ENCODE peak calls at places on chromosomes 7 and 10, in seven cellular contexts. O is DND-41; W is HTR-8/SVneo; B is effector CD4-positive, alpha-beta T cell; Y is T-helper 1 cell; M is smooth muscle cell of the brain vasculature; N is adrenal gland. F is an unnamed sample.

GRCh38 chr7:15167912-15168311 is 265.4 kb upstream of the DGKB start:
- DNase-seq in O (no peak), W (no peak), B (no peak), Y (no peak), M (no peak), N (no peak), F (no peak)

GRCh38 chr7:45657890-45658715 is 83.9 kb downstream of the ADCY1 start:
- DNase-seq in O (no peak), W (no peak), B (no peak), Y (no peak), M (no peak), N (no peak), F (no peak)

GRCh38 chr7:27600247-27600646 is 62.4 kb downstream of the HIBADH start:
- DNase-seq in O (no peak), W (no peak), B (no peak), Y (no peak), M (no peak), N (no peak), F (no peak)

GRCh38 chr7:1043552-1044188 is 676 bp upstream of the GPR146 start:
- DNase-seq in O (no peak), W (no peak), B (no peak), Y (no peak), M (no peak), N (no peak), F (no peak)

GRCh38 chr7:107404740-107405537 is 64.9 kb upstream of the GPR22 start:
- DNase-seq in O (no peak), W (no peak), B (no peak), Y (no peak), M (no peak), N (no peak), F (no peak)

GRCh38 chr7:129939881-129940280 is 12.9 kb downstream of the UBE2H start:
- DNase-seq in O (no peak), W (no peak), B (no peak), Y (no peak), M (no peak), N (no peak), F (no peak)

GRCh38 chr7:73342645-73343044 is 14.7 kb downstream of the FKBP6 start:
- DNase-seq in O (no peak), W (peak; percentile 69), B (no peak), Y (no peak), M (no peak), N (no peak), F (no peak)

GRCh38 chr10:67527351-67527750 is 168.6 kb downstream of the CTNNA3 start:
- DNase-seq in O (no peak), W (no peak), B (no peak), Y (no peak), M (no peak), N (no peak), F (no peak)

GRCh38 chr7:82624337-82624736 is 180.8 kb upstream of the CACNA2D1 start:
- DNase-seq in O (no peak), W (peak; percentile 4), B (no peak), Y (no peak), M (no peak), N (no peak), F (no peak)

GRCh38 chr7:131640686-131641085 is 84.3 kb upstream of the PODXL start:
- DNase-seq in O (no peak), W (no peak), B (no peak), Y (no peak), M (no peak), N (no peak), F (no peak)

GRCh38 chr7:156123362-156123761 is 311.1 kb upstream of the SHH start:
- DNase-seq in O (no peak), W (no peak), B (no peak), Y (no peak), M (no peak), N (no peak), F (no peak)

GRCh38 chr7:25864511-25864910 is 287.5 kb upstream of the NFE2L3 start:
- DNase-seq in O (no peak), W (no peak), B (no peak), Y (no peak), M (no peak), N (no peak), F (no peak)

GRCh38 chr7:32206987-32207386 is 136.8 kb upstream of the PDE1C start:
- DNase-seq in O (no peak), W (peak; percentile 37), B (no peak), Y (no peak), M (no peak), N (no peak), F (no peak)

GRCh38 chr10:19638173-19638872 is 177.9 kb upstream of the PLXDC2 start:
- DNase-seq in O (no peak), W (no peak), B (no peak), Y (no peak), M (peak; percentile 76), N (peak; percentile 60), F (peak; percentile 5)

GRCh38 chr7:16753932-16754571 is 497 bp downstream of the TSPAN13 start:
- DNase-seq in O (no peak), W (peak; percentile 22), B (no peak), Y (no peak), M (no peak), N (peak; percentile 35), F (no peak)

GRCh38 chr7:1848911-1849311 is 178.8 kb downstream of the ELFN1 start:
- DNase-seq in O (no peak), W (no peak), B (no peak), Y (no peak), M (no peak), N (no peak), F (no peak)

GRCh38 chr10:68506406-68506805 is 20.9 kb downstream of the SLC25A16 start:
- DNase-seq in O (no peak), W (no peak), B (no peak), Y (no peak), M (no peak), N (no peak), F (no peak)

GRCh38 chr10:96587255-96588059 is 645 bp upstream of the TM9SF3 start:
- DNase-seq in O (no peak), W (no peak), B (peak; percentile 52), Y (no peak), M (no peak), N (peak; percentile 88), F (peak; percentile 42)

GRCh38 chr10:75038335-75038734 is 73.1 kb upstream of the SAMD8 start:
- DNase-seq in O (no peak), W (no peak), B (no peak), Y (no peak), M (no peak), N (peak; percentile 75), F (no peak)

GRCh38 chr7:23956769-23957556 is 246.9 kb downstream of the STK31 start:
- DNase-seq in O (no peak), W (no peak), B (no peak), Y (no peak), M (peak; percentile 12), N (no peak), F (no peak)

GRCh38 chr10:80477813-80478212 is 23.7 kb downstream of the TSPAN14 start:
- DNase-seq in O (no peak), W (peak; percentile 70), B (no peak), Y (no peak), M (no peak), N (peak; percentile 48), F (no peak)

GRCh38 chr10:46106410-46107255 is 60.6 kb upstream of the MSMB start:
- DNase-seq in O (peak; percentile 55), W (peak; percentile 58), B (peak; percentile 27), Y (peak; percentile 50), M (no peak), N (peak; percentile 65), F (peak; percentile 46)

F was measured in HL-60.